ENCODE peak calls at places on chromosomes 7 and 10, in nine cellular contexts. B is Panc1, H is WERI-Rb-1, U is hepatocyte, O is IMR-90, S is ascending aorta, I is endothelial cell of umbilical vein, W is ovary, Y is heart left ventricle. P is an unnamed sample.

GRCh38 chr10:118594392-118595063 is 920 bp downstream of the PRLHR start:
- DNase-seq in U (peak; percentile 81), O (peak; percentile 21), S (no peak), B (no peak), W (peak; percentile 38), H (peak; percentile 78), I (peak; percentile 35), Y (no peak), P (no peak)

GRCh38 chr7:42181566-42181965 is 55.4 kb downstream of the GLI3 start:
- DNase-seq in I (no peak), B (no peak), W (no peak), O (no peak), U (no peak), H (no peak), S (no peak), Y (no peak), P (no peak)

GRCh38 chr7:116395125-116395791 is 104.3 kb upstream of the CAV2 start:
- DNase-seq in Y (peak; percentile 21), O (peak; percentile 94), W (no peak), H (no peak), U (peak; percentile 35), I (peak; percentile 88), S (peak; percentile 68), B (peak; percentile 91), P (no peak)

GRCh38 chr7:98222533-98223195 is 11.4 kb downstream of the BHLHA15 start:
- DNase-seq in B (no peak), H (no peak), U (peak; percentile 4), I (no peak), Y (peak; percentile 6), S (no peak), O (no peak), W (no peak), P (no peak)

GRCh38 chr10:91589015-91589655 is 43.7 kb downstream of the PPP1R3C start:
- DNase-seq in U (no peak), B (no peak), S (peak; percentile 90), H (no peak), I (peak; percentile 87), Y (peak; percentile 71), W (peak; percentile 38), O (peak; percentile 46), P (no peak)

GRCh38 chr7:132577206-132578049 is 1.2 kb upstream of the PLXNA4 start:
- DNase-seq in U (peak; percentile 83), O (peak; percentile 16), H (peak; percentile 67), S (peak; percentile 84), Y (peak; percentile 83), I (peak; percentile 74), W (peak; percentile 85), B (no peak), P (no peak)

GRCh38 chr7:45325378-45325777 is 167.8 kb downstream of the RAMP3 start:
- DNase-seq in O (no peak), U (no peak), I (no peak), B (no peak), S (peak; percentile 50), H (no peak), Y (no peak), W (no peak), P (no peak)

GRCh38 chr7:144459635-144460034 is 56.1 kb upstream of the NOBOX start:
- DNase-seq in Y (no peak), W (no peak), O (no peak), S (no peak), H (no peak), U (no peak), I (no peak), B (no peak), P (no peak)

GRCh38 chr7:125605241-125605640 is 675.6 kb upstream of the POT1 start:
- DNase-seq in Y (no peak), B (no peak), O (no peak), H (no peak), S (no peak), I (no peak), U (peak; percentile 17), W (no peak), P (no peak)

GRCh38 chr7:114026486-114027089 is 107.8 kb upstream of the PPP1R3A start:
- DNase-seq in Y (no peak), B (peak; percentile 42), I (peak; percentile 64), S (no peak), H (no peak), W (no peak), U (peak; percentile 87), O (peak; percentile 52), P (no peak)

GRCh38 chr7:121872831-121873764 is at the start of gene PTPRZ1:
- DNase-seq in W (peak; percentile 25), B (no peak), O (peak; percentile 2), I (peak; percentile 21), Y (peak; percentile 6), S (no peak), U (peak; percentile 69), H (peak; percentile 42), P (no peak)

GRCh38 chr7:135208417-135208793 is 2.9 kb downstream of the WDR91 start:
- DNase-seq in U (no peak), S (no peak), W (no peak), O (no peak), H (no peak), B (no peak), Y (no peak), I (no peak), P (no peak)

GRCh38 chr10:119479048-119479394 is 63.5 kb downstream of the RGS10 start:
- DNase-seq in U (no peak), O (no peak), B (no peak), I (no peak), Y (no peak), S (no peak), W (no peak), H (no peak), P (no peak)

GRCh38 chr10:35040761-35041501 is 49.2 kb downstream of the CUL2 start:
- DNase-seq in O (peak; percentile 63), U (no peak), B (no peak), H (peak; percentile 54), Y (no peak), I (peak; percentile 74), S (no peak), W (no peak), P (no peak)

GRCh38 chr10:31855033-31855432 is 73.6 kb downstream of the ARHGAP12 start:
- DNase-seq in W (no peak), U (no peak), B (no peak), Y (no peak), S (no peak), H (no peak), O (no peak), I (no peak), P (no peak)

GRCh38 chr7:117859246-117859812 is 13.9 kb downstream of the CTTNBP2 start:
- DNase-seq in S (no peak), O (peak; percentile 41), B (no peak), I (no peak), U (no peak), H (no peak), Y (no peak), W (no peak), P (no peak)

GRCh38 chr7:1533569-1534329 is 3.2 kb downstream of the MAFK start:
- DNase-seq in S (peak; percentile 91), H (no peak), U (peak; percentile 81), I (peak; percentile 89), W (peak; percentile 60), Y (peak; percentile 70), B (peak; percentile 86), O (peak; percentile 95), P (peak; percentile 76)

DNA sequence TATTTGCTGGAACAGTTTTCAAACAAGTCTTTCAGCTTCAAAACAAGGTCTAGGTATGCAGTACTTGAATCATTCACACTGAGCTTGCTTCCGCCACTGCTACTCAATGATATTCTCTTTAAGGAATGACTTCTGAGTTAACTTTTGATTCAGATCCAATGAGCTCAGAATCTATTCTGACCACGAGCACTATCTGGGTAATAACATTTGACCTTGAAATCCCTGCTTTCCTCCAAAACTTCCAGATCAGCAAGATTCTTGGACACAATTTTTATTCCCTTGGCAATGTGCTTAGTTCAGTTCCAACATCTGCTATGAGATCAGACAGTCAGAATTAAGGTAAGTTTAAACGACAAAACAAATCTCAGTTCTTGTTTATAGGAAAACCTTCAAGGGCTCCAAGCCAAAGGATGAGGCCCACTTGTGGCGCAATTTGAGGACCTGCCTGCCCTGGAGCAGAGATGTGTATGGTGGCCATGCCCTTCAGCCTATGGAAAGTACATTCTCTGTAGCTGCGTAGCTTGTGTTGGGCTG is 87.2 kb downstream of the RNF216 start:
- DNase-seq in H (no peak), B (no peak), W (no peak), S (no peak), U (no peak), Y (no peak), I (peak; percentile 89), O (peak; percentile 97), P (no peak)
- H3K4me3 ChIP-seq in H (no peak overlapping the region), B (no peak overlapping the region), W (peak overlapping the region; percentile 18), S (peak overlapping the region; percentile 62), U (no peak overlapping the region), Y (peak overlapping the region; percentile 42), I (no peak overlapping the region), O (no peak overlapping the region), P (peak overlapping the region; percentile 39)

DNA sequence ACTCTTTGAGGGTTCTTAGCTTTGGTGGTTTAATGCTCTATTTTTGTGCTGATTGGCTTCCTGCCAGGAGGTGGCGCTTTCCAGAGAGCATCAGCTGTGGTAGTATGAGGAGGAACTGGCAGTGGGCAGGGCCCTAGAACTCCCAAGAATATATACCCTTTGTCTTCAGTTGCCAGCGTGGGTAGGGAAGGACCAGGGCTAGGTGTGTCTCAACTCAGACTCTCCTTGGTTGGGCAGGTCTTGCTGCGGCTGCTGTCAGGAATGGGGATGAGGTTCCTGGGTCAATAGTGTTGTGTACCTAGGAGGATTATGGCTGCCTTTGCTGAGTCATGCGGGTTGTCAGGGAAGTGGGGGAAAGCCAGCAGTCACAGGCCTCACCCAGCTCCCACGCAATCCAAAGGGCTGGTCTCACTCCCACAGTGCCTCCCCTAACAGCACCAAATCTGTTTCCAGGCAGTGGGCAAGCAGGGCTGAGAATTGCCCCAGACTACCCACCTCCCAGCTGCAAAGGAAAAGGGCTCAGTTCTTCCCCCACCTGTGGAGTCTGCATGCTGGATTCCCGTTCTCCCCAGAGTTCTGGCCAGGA is 191.5 kb downstream of the PHTF2 start:
- DNase-seq in B (no peak), Y (no peak), I (no peak), S (no peak), U (peak; percentile 62), W (no peak), O (no peak), H (peak; percentile 33), P (no peak)
- TF ChIP-seq CTCF in B (peak; percentile 19), Y (no peak), I (no peak), S (no peak), U (peak; percentile 24), W (no peak), O (no peak), H (peak; percentile 29), P (no peak)

GRCh38 chr7:141408440-141408839 is 142.8 kb upstream of the AGK start:
- DNase-seq in Y (no peak), U (no peak), I (no peak), H (no peak), B (no peak), S (no peak), W (no peak), O (no peak), P (no peak)
- H3K27me3 ChIP-seq in Y (no peaks in the 10 kb centered on the region), U (peaks cover 14% of the 10 kb centered on the region), I (no peaks in the 10 kb centered on the region), H (no peaks in the 10 kb centered on the region), B (peaks cover 4% of the 10 kb centered on the region), S (no peaks in the 10 kb centered on the region), W (no peaks in the 10 kb centered on the region), O (no peaks in the 10 kb centered on the region), P (no peaks in the 10 kb centered on the region)

GRCh38 chr7:107999814-108000560 is 3.0 kb downstream of the LAMB1 start:
- DNase-seq in I (peak; percentile 82), S (no peak), B (no peak), Y (no peak), O (peak; percentile 60), W (no peak), H (no peak), U (no peak), P (no peak)
- H3K4me3 ChIP-seq in I (peak overlapping the region; percentile 90), S (peak overlapping the region; percentile 4), B (peak overlapping the region; percentile 79), Y (peak overlapping the region; percentile 91), O (no peak overlapping the region), W (no peak overlapping the region), H (no peak overlapping the region), U (peak overlapping the region; percentile 84), P (peak overlapping the region; percentile 71)

GRCh38 chr10:30510184-30510931 is 76.4 kb downstream of the MAP3K8 start:
- DNase-seq in B (no peak), U (peak; percentile 33), I (no peak), Y (no peak), O (peak; percentile 74), W (no peak), H (no peak), S (peak; percentile 78), P (no peak)
- TF ChIP-seq CTCF in B (peak; percentile 17), U (peak; percentile 4), I (no peak), Y (no peak), O (peak; percentile 18), W (no peak), H (no peak), S (no peak), P (no peak)

P was measured in right atrium auricular region.